ENCODE peak calls at places on chromosome 7, in eight cellular contexts. A is psoas muscle, Y is GM12865, T is suprapubic skin, H is lower lobe of right lung, V is cardiac fibroblast, J is GM13976, N is AG09309. C is an unnamed sample.
A peak's percentile ranks its signal among the peaks of the same experiment; 100 is the strongest.

GRCh38 chr7:135150072-135150782 is 2.4 kb downstream of the TMEM140 start:
- DNase-seq in J (no peak), A (peak; percentile 67), T (no peak), N (no peak), H (no peak), Y (no peak), V (no peak), C (no peak)

GRCh38 chr7:24757799-24758275 is 573 bp upstream of the GSDME start:
- DNase-seq in V (peak; percentile 50), H (no peak), J (no peak), N (no peak), T (no peak), A (peak; percentile 70), Y (peak; percentile 29), C (no peak)

GRCh38 chr7:139709460-139709859 is 68.3 kb downstream of the HIPK2 start:
- DNase-seq in A (no peak), J (no peak), N (peak; percentile 61), Y (no peak), H (no peak), T (no peak), V (peak; percentile 72), C (no peak)

GRCh38 chr7:37349979-37350590 is 98.6 kb downstream of the ELMO1 start:
- DNase-seq in T (no peak), A (no peak), N (no peak), J (no peak), V (no peak), Y (no peak), H (no peak), C (no peak)

GRCh38 chr7:27339478-27339877 is 96.9 kb downstream of the EVX1 start:
- DNase-seq in N (no peak), T (no peak), A (no peak), H (no peak), Y (no peak), J (no peak), V (no peak), C (no peak)

GRCh38 chr7:115047968-115048720 is 126.2 kb downstream of the MDFIC start:
- DNase-seq in H (no peak), V (peak; percentile 59), J (no peak), A (no peak), N (peak; percentile 31), T (no peak), Y (no peak), C (no peak)

GRCh38 chr7:155009570-155010157 is 6.7 kb upstream of the PAXIP1 start:
- DNase-seq in T (no peak), H (no peak), Y (peak; percentile 47), N (no peak), A (no peak), V (peak; percentile 19), J (no peak), C (no peak)

GRCh38 chr7:47654672-47655340 is 72.9 kb upstream of the TNS3 start:
- DNase-seq in V (peak; percentile 58), A (no peak), Y (no peak), H (peak; percentile 66), T (no peak), N (no peak), J (no peak), C (no peak)

GRCh38 chr7:94008537-94008936 is 4.4 kb upstream of the BET1 start:
- DNase-seq in V (peak; percentile 57), J (no peak), N (no peak), Y (peak; percentile 4), T (no peak), H (no peak), A (no peak), C (no peak)

GRCh38 chr7:13822678-13823077 is 166.8 kb downstream of the ETV1 start:
- DNase-seq in V (no peak), Y (no peak), J (no peak), T (no peak), N (no peak), A (no peak), H (no peak), C (no peak)

GRCh38 chr7:45252248-45252647 is 94.7 kb downstream of the RAMP3 start:
- DNase-seq in T (no peak), Y (no peak), A (no peak), J (no peak), N (no peak), V (no peak), H (no peak), C (no peak)

GRCh38 chr7:6604458-6604857 is 11.0 kb upstream of the ZNF853 start:
- DNase-seq in H (no peak), A (no peak), V (no peak), T (no peak), Y (no peak), N (no peak), J (no peak), C (no peak)

GRCh38 chr7:45159296-45159695 is 1.7 kb downstream of the RAMP3 start:
- DNase-seq in H (no peak), J (no peak), T (peak; percentile 15), V (no peak), Y (no peak), N (no peak), A (peak; percentile 28), C (no peak)

GRCh38 chr7:26078437-26079362 is 73.3 kb upstream of the NFE2L3 start:
- DNase-seq in H (peak; percentile 77), N (no peak), V (peak; percentile 10), A (peak; percentile 66), Y (peak; percentile 86), T (peak; percentile 73), J (peak; percentile 68), C (peak; percentile 35)

GRCh38 chr7:40199076-40199802 is 64.4 kb downstream of the SUGCT start:
- DNase-seq in A (no peak), T (no peak), N (peak; percentile 94), Y (peak; percentile 5), V (peak; percentile 90), J (no peak), H (no peak), C (no peak)

GRCh38 chr7:101395376-101395775 is 32.7 kb downstream of the COL26A1 start:
- DNase-seq in A (no peak), J (no peak), N (no peak), V (no peak), Y (peak; percentile 14), T (no peak), H (no peak), C (no peak)

DNA sequence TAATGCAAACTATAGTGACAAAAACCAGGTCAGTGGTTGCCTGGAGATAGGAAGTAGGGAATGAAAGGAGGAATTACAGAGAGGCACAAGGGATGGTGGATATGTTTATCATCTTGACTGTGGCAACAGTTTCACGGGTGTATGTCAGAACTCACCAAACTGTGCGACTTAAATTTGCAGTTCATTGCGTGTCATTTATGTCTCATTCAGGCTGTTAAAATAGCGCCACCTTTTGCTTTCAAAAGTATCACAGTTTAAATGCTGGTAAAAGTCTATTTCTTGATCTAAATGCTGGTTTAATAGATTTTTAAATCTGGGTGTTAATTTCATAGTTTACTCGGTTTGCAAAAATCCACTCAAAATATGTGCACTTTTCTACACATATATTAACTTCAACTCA is 51.0 kb downstream of the PTTG1IP2 start:
- DNase-seq in Y (no peak), J (no peak), T (no peak), V (peak; percentile 19), H (no peak), N (no peak), A (no peak), C (no peak)
- TF ChIP-seq CTCF in Y (peak; percentile 42), J (peak; percentile 30), T (no peak), V (peak; percentile 43), H (peak; percentile 20), N (peak; percentile 21), A (no peak), C (no peak)

DNA sequence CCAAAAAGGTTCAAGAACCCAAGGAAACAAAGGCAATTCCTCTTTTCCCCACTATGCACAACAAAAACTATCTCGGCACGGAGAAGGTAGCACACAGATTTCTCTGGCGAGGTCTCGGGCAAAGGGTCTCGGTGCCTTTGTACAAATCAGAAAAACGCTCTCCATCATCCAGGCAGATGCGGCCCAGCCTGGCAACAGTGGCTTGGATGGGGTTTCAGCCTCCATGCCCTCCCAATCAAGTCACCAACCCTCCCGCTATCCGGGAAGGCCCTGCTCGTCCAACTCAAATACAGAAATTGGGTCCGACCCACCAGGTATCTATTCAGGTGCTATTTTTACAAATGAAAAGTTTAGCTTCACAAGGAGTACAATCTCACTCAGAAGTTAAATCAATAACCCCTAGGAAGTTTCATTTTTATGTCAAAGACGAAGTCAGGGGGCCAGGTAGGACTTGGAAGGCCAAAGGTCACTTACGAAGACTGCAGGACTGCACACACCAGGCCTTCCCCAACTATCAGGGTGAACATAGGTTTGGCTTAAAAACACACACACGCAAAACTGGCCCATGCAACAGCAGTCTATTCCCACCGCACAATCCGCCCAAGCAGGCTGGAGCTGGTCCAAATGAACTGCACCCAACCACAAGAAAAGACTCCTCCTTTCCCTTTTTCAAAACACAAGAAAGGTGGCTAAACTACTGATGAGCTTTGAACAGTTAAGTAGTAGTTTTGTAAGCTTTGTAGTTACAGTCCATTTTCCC is 43.0 kb downstream of the GNA12 start:
- DNase-seq in V (peak; percentile 79), T (no peak), Y (no peak), A (peak; percentile 68), J (no peak), H (no peak), N (no peak), C (no peak)
- TF ChIP-seq CTCF in V (no peak), T (no peak), Y (no peak), A (no peak), J (no peak), H (no peak), N (no peak), C (no peak)

DNA sequence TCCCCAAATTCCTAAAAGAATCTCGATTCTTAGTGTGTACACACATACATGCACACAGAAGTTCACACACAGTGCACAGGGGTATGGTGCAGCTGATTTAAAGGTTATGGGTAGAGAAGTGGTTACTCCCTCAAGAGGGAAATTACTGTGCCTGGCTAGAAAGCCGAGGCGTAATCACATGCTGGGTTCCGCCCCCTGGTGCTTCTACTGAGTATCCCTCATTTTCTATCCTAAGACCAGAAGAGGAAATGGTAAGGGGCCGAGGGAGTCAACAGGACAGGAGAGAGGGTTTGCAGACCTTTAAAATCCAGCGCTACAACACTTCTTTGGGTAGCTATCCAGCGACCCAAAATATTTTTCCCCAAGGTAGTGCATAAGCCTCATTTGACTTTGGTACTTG is 147.3 kb upstream of the TMEM196 start:
- DNase-seq in A (no peak), V (no peak), N (no peak), T (no peak), H (no peak), Y (no peak), J (no peak), C (no peak)
- TF ChIP-seq CTCF in A (no peak), V (no peak), N (no peak), T (no peak), H (no peak), Y (no peak), J (no peak), C (no peak)

GRCh38 chr7:157302314-157302711 is 34.5 kb upstream of the DNAJB6 start:
- DNase-seq in H (peak; percentile 85), Y (peak; percentile 93), A (peak; percentile 79), T (no peak), N (no peak), J (peak; percentile 75), V (no peak), C (no peak)

GRCh38 chr7:157297071-157297638 is 39.6 kb upstream of the DNAJB6 start:
- DNase-seq in V (no peak), J (no peak), A (no peak), N (no peak), T (no peak), H (no peak), Y (no peak), C (no peak)

GRCh38 chr7:157299317-157299612 is 37.5 kb upstream of the DNAJB6 start:
- DNase-seq in N (no peak), V (no peak), T (no peak), A (no peak), Y (no peak), H (no peak), J (no peak), C (no peak)

GRCh38 chr7:157300406-157300770 is 36.4 kb upstream of the DNAJB6 start:
- DNase-seq in V (no peak), T (no peak), N (no peak), Y (no peak), H (no peak), J (no peak), A (peak; percentile 68), C (no peak)

GRCh38 chr7:157299613-157300405 is 37.0 kb upstream of the DNAJB6 start:
- DNase-seq in A (peak; percentile 67), J (no peak), N (no peak), T (no peak), H (no peak), V (peak; percentile 71), Y (no peak), C (no peak)
- TF ChIP-seq CTCF in A (no peak), J (no peak), N (no peak), T (no peak), H (no peak), V (no peak), Y (no peak), C (no peak)